ENCODE peak calls at places on chromosome 7, in seven cellular contexts. One of them, this sample, is unnamed.

GRCh38 chr7:32479574-32480200 is 10.5 kb downstream of the LSM5 start:
- DNase-seq in activated CD8-positive, alpha-beta memory T cell treated with anti-CD3 and anti-CD28 coated beads for 4 hours: no peak
- DNase-seq in foreskin fibroblast: no peak
- DNase-seq in astrocyte of the spinal cord: peak; percentile 64
- DNase-seq in AG10803: peak; percentile 65
- DNase-seq in nucleus accumbens: no peak
- DNase-seq in GM20000: peak; percentile 49
- DNase-seq in this sample: no peak

GRCh38 chr7:146074195-146074765 is 42.3 kb upstream of the CNTNAP2 start:
- DNase-seq in nucleus accumbens: no peak
- DNase-seq in GM20000: no peak
- DNase-seq in activated CD8-positive, alpha-beta memory T cell treated with anti-CD3 and anti-CD28 coated beads for 4 hours: no peak
- DNase-seq in AG10803: no peak
- DNase-seq in foreskin fibroblast: no peak
- DNase-seq in astrocyte of the spinal cord: no peak
- DNase-seq in this sample: no peak

GRCh38 chr7:80334908-80335307 is 177.0 kb downstream of the GNAT3 start:
- DNase-seq in activated CD8-positive, alpha-beta memory T cell treated with anti-CD3 and anti-CD28 coated beads for 4 hours: no peak
- DNase-seq in AG10803: no peak
- DNase-seq in nucleus accumbens: no peak
- DNase-seq in astrocyte of the spinal cord: no peak
- DNase-seq in foreskin fibroblast: no peak
- DNase-seq in GM20000: no peak
- DNase-seq in this sample: no peak

GRCh38 chr7:16695621-16696237 is 49.7 kb downstream of the BZW2 start:
- DNase-seq in astrocyte of the spinal cord: peak; percentile 77
- DNase-seq in nucleus accumbens: no peak
- DNase-seq in activated CD8-positive, alpha-beta memory T cell treated with anti-CD3 and anti-CD28 coated beads for 4 hours: no peak
- DNase-seq in foreskin fibroblast: peak; percentile 40
- DNase-seq in AG10803: peak; percentile 72
- DNase-seq in GM20000: no peak
- DNase-seq in this sample: peak; percentile 42

GRCh38 chr7:98881561-98882315 is 3.4 kb downstream of the TRRAP start:
- DNase-seq in foreskin fibroblast: no peak
- DNase-seq in activated CD8-positive, alpha-beta memory T cell treated with anti-CD3 and anti-CD28 coated beads for 4 hours: no peak
- DNase-seq in astrocyte of the spinal cord: no peak
- DNase-seq in GM20000: no peak
- DNase-seq in nucleus accumbens: no peak
- DNase-seq in AG10803: no peak
- DNase-seq in this sample: no peak

GRCh38 chr7:157800281-157800680 is 463.5 kb downstream of the DNAJB6 start:
- DNase-seq in astrocyte of the spinal cord: no peak
- DNase-seq in AG10803: no peak
- DNase-seq in activated CD8-positive, alpha-beta memory T cell treated with anti-CD3 and anti-CD28 coated beads for 4 hours: no peak
- DNase-seq in nucleus accumbens: no peak
- DNase-seq in GM20000: no peak
- DNase-seq in foreskin fibroblast: no peak
- DNase-seq in this sample: no peak

GRCh38 chr7:1071731-1072254 is 16.1 kb upstream of the GPER1 start:
- DNase-seq in GM20000: no peak
- DNase-seq in nucleus accumbens: no peak
- DNase-seq in astrocyte of the spinal cord: no peak
- DNase-seq in activated CD8-positive, alpha-beta memory T cell treated with anti-CD3 and anti-CD28 coated beads for 4 hours: no peak
- DNase-seq in foreskin fibroblast: no peak
- DNase-seq in AG10803: no peak
- DNase-seq in this sample: no peak

GRCh38 chr7:128217030-128217805 is 23.9 kb upstream of the LEP start:
- DNase-seq in GM20000: no peak
- DNase-seq in foreskin fibroblast: peak; percentile 67
- DNase-seq in astrocyte of the spinal cord: peak; percentile 57
- DNase-seq in activated CD8-positive, alpha-beta memory T cell treated with anti-CD3 and anti-CD28 coated beads for 4 hours: no peak
- DNase-seq in nucleus accumbens: no peak
- DNase-seq in AG10803: peak; percentile 94
- DNase-seq in this sample: peak; percentile 57

GRCh38 chr7:157358041-157358752 is 21.4 kb downstream of the DNAJB6 start:
- DNase-seq in astrocyte of the spinal cord: no peak
- DNase-seq in AG10803: no peak
- DNase-seq in nucleus accumbens: no peak
- DNase-seq in activated CD8-positive, alpha-beta memory T cell treated with anti-CD3 and anti-CD28 coated beads for 4 hours: no peak
- DNase-seq in foreskin fibroblast: no peak
- DNase-seq in GM20000: no peak
- DNase-seq in this sample: no peak

GRCh38 chr7:73717991-73718405 is 1.5 kb downstream of the STX1A start:
- DNase-seq in activated CD8-positive, alpha-beta memory T cell treated with anti-CD3 and anti-CD28 coated beads for 4 hours: peak; percentile 57
- DNase-seq in nucleus accumbens: no peak
- DNase-seq in AG10803: peak; percentile 77
- DNase-seq in GM20000: no peak
- DNase-seq in foreskin fibroblast: peak; percentile 96
- DNase-seq in astrocyte of the spinal cord: peak; percentile 96
- DNase-seq in this sample: peak; percentile 66

GRCh38 chr7:7808156-7808555 is 89.7 kb upstream of the RPA3 start:
- DNase-seq in GM20000: no peak
- DNase-seq in nucleus accumbens: no peak
- DNase-seq in foreskin fibroblast: peak; percentile 49
- DNase-seq in AG10803: peak; percentile 44
- DNase-seq in astrocyte of the spinal cord: peak; percentile 79
- DNase-seq in activated CD8-positive, alpha-beta memory T cell treated with anti-CD3 and anti-CD28 coated beads for 4 hours: no peak
- DNase-seq in this sample: no peak

GRCh38 chr7:159084069-159084801 is 60.4 kb downstream of the VIPR2 start:
- DNase-seq in AG10803: no peak
- DNase-seq in activated CD8-positive, alpha-beta memory T cell treated with anti-CD3 and anti-CD28 coated beads for 4 hours: no peak
- DNase-seq in foreskin fibroblast: no peak
- DNase-seq in astrocyte of the spinal cord: no peak
- DNase-seq in nucleus accumbens: no peak
- DNase-seq in GM20000: no peak
- DNase-seq in this sample: no peak

GRCh38 chr7:47371733-47372368 is 210.1 kb downstream of the TNS3 start:
- DNase-seq in nucleus accumbens: no peak
- DNase-seq in activated CD8-positive, alpha-beta memory T cell treated with anti-CD3 and anti-CD28 coated beads for 4 hours: no peak
- DNase-seq in GM20000: no peak
- DNase-seq in foreskin fibroblast: no peak
- DNase-seq in AG10803: no peak
- DNase-seq in astrocyte of the spinal cord: peak; percentile 58
- DNase-seq in this sample: no peak

GRCh38 chr7:155824195-155824915 is 12.1 kb upstream of the SHH start:
- DNase-seq in foreskin fibroblast: no peak
- DNase-seq in GM20000: no peak
- DNase-seq in activated CD8-positive, alpha-beta memory T cell treated with anti-CD3 and anti-CD28 coated beads for 4 hours: no peak
- DNase-seq in astrocyte of the spinal cord: peak; percentile 84
- DNase-seq in AG10803: no peak
- DNase-seq in nucleus accumbens: no peak
- DNase-seq in this sample: no peak

GRCh38 chr7:130867581-130868136 is 133.7 kb upstream of the KLF14 start:
- DNase-seq in nucleus accumbens: no peak
- DNase-seq in astrocyte of the spinal cord: no peak
- DNase-seq in activated CD8-positive, alpha-beta memory T cell treated with anti-CD3 and anti-CD28 coated beads for 4 hours: no peak
- DNase-seq in GM20000: no peak
- DNase-seq in foreskin fibroblast: no peak
- DNase-seq in AG10803: no peak
- DNase-seq in this sample: no peak

GRCh38 chr7:833601-834258 is 1.5 kb downstream of the SUN1 start:
- DNase-seq in activated CD8-positive, alpha-beta memory T cell treated with anti-CD3 and anti-CD28 coated beads for 4 hours: no peak
- DNase-seq in GM20000: no peak
- DNase-seq in foreskin fibroblast: no peak
- DNase-seq in astrocyte of the spinal cord: peak; percentile 43
- DNase-seq in nucleus accumbens: no peak
- DNase-seq in AG10803: peak; percentile 33
- DNase-seq in this sample: no peak

GRCh38 chr7:98395481-98395880 is 5.4 kb downstream of the BAIAP2L1 start:
- DNase-seq in nucleus accumbens: no peak
- DNase-seq in GM20000: no peak
- DNase-seq in astrocyte of the spinal cord: no peak
- DNase-seq in AG10803: no peak
- DNase-seq in foreskin fibroblast: no peak
- DNase-seq in activated CD8-positive, alpha-beta memory T cell treated with anti-CD3 and anti-CD28 coated beads for 4 hours: no peak
- DNase-seq in this sample: no peak

GRCh38 chr7:33853361-33854062 is 51.8 kb upstream of the BMPER start:
- DNase-seq in astrocyte of the spinal cord: peak; percentile 89
- DNase-seq in foreskin fibroblast: peak; percentile 91
- DNase-seq in GM20000: no peak
- DNase-seq in nucleus accumbens: no peak
- DNase-seq in activated CD8-positive, alpha-beta memory T cell treated with anti-CD3 and anti-CD28 coated beads for 4 hours: no peak
- DNase-seq in AG10803: peak; percentile 90
- DNase-seq in this sample: peak; percentile 76

GRCh38 chr7:50632561-50633413 is 67.6 kb upstream of the DDC start:
- DNase-seq in foreskin fibroblast: peak; percentile 28
- DNase-seq in astrocyte of the spinal cord: peak; percentile 35
- DNase-seq in activated CD8-positive, alpha-beta memory T cell treated with anti-CD3 and anti-CD28 coated beads for 4 hours: peak; percentile 19
- DNase-seq in nucleus accumbens: no peak
- DNase-seq in GM20000: peak; percentile 60
- DNase-seq in AG10803: peak; percentile 44
- DNase-seq in this sample: no peak

GRCh38 chr7:66627151-66627681 is 1.5 kb upstream of the KCTD7 start:
- DNase-seq in astrocyte of the spinal cord: no peak
- DNase-seq in nucleus accumbens: no peak
- DNase-seq in AG10803: peak; percentile 55
- DNase-seq in foreskin fibroblast: no peak
- DNase-seq in activated CD8-positive, alpha-beta memory T cell treated with anti-CD3 and anti-CD28 coated beads for 4 hours: no peak
- DNase-seq in GM20000: peak; percentile 27
- DNase-seq in this sample: no peak

GRCh38 chr7:20172736-20173334 is 44.3 kb downstream of the MACC1 start:
- DNase-seq in GM20000: peak; percentile 33
- DNase-seq in foreskin fibroblast: peak; percentile 12
- DNase-seq in AG10803: peak; percentile 66
- DNase-seq in astrocyte of the spinal cord: peak; percentile 66
- DNase-seq in nucleus accumbens: no peak
- DNase-seq in activated CD8-positive, alpha-beta memory T cell treated with anti-CD3 and anti-CD28 coated beads for 4 hours: no peak
- DNase-seq in this sample: peak; percentile 35

GRCh38 chr7:19378340-19378704 is 233.1 kb upstream of the FERD3L start:
- DNase-seq in nucleus accumbens: no peak
- DNase-seq in GM20000: no peak
- DNase-seq in astrocyte of the spinal cord: no peak
- DNase-seq in AG10803: no peak
- DNase-seq in activated CD8-positive, alpha-beta memory T cell treated with anti-CD3 and anti-CD28 coated beads for 4 hours: no peak
- DNase-seq in foreskin fibroblast: no peak
- DNase-seq in this sample: no peak

GRCh38 chr7:140035400-140036223 is 27.1 kb downstream of the PARP12 start:
- DNase-seq in astrocyte of the spinal cord: peak; percentile 37
- DNase-seq in nucleus accumbens: no peak
- DNase-seq in AG10803: peak; percentile 67
- DNase-seq in activated CD8-positive, alpha-beta memory T cell treated with anti-CD3 and anti-CD28 coated beads for 4 hours: no peak
- DNase-seq in foreskin fibroblast: peak; percentile 72
- DNase-seq in GM20000: no peak
- DNase-seq in this sample: peak; percentile 29

GRCh38 chr7:15832996-15833395 is 146.5 kb upstream of the MEOX2 start:
- DNase-seq in foreskin fibroblast: no peak
- DNase-seq in AG10803: no peak
- DNase-seq in GM20000: no peak
- DNase-seq in nucleus accumbens: no peak
- DNase-seq in astrocyte of the spinal cord: no peak
- DNase-seq in activated CD8-positive, alpha-beta memory T cell treated with anti-CD3 and anti-CD28 coated beads for 4 hours: no peak
- DNase-seq in this sample: no peak

GRCh38 chr7:116524609-116525297 is at the start of gene CAV1:
- DNase-seq in nucleus accumbens: peak; percentile 7
- DNase-seq in GM20000: peak; percentile 61
- DNase-seq in AG10803: peak; percentile 94
- DNase-seq in astrocyte of the spinal cord: peak; percentile 97
- DNase-seq in activated CD8-positive, alpha-beta memory T cell treated with anti-CD3 and anti-CD28 coated beads for 4 hours: no peak
- DNase-seq in foreskin fibroblast: peak; percentile 99
- DNase-seq in this sample: peak; percentile 91

GRCh38 chr7:39142750-39143149 is 165.0 kb downstream of the POU6F2 start:
- DNase-seq in nucleus accumbens: no peak
- DNase-seq in activated CD8-positive, alpha-beta memory T cell treated with anti-CD3 and anti-CD28 coated beads for 4 hours: no peak
- DNase-seq in AG10803: no peak
- DNase-seq in GM20000: no peak
- DNase-seq in foreskin fibroblast: no peak
- DNase-seq in astrocyte of the spinal cord: no peak
- DNase-seq in this sample: no peak

GRCh38 chr7:115672024-115672423 is 358.5 kb downstream of the TFEC start:
- DNase-seq in GM20000: no peak
- DNase-seq in nucleus accumbens: no peak
- DNase-seq in AG10803: peak; percentile 55
- DNase-seq in activated CD8-positive, alpha-beta memory T cell treated with anti-CD3 and anti-CD28 coated beads for 4 hours: no peak
- DNase-seq in foreskin fibroblast: peak; percentile 26
- DNase-seq in astrocyte of the spinal cord: peak; percentile 7
- DNase-seq in this sample: peak; percentile 19

GRCh38 chr7:35251606-35252310 is 2.1 kb downstream of the TBX20 start:
- DNase-seq in activated CD8-positive, alpha-beta memory T cell treated with anti-CD3 and anti-CD28 coated beads for 4 hours: no peak
- DNase-seq in foreskin fibroblast: no peak
- DNase-seq in AG10803: no peak
- DNase-seq in astrocyte of the spinal cord: no peak
- DNase-seq in nucleus accumbens: no peak
- DNase-seq in GM20000: peak; percentile 4
- DNase-seq in this sample: no peak

This sample was measured in GM04504.